ENCODE peak calls at places on chromosomes 7 and 10, in six cellular contexts. One of them, this sample, is unnamed.

GRCh38 chr10:97171001-97171400 is 14.8 kb downstream of the SLIT1 start:
- DNase-seq in sigmoid colon: no peak
- DNase-seq in suprapubic skin: no peak
- DNase-seq in transverse colon: no peak
- DNase-seq in A549: no peak
- DNase-seq in GM12878: no peak
- DNase-seq in this sample: no peak

GRCh38 chr10:47121336-47121735 is 178.7 kb upstream of the GDF10 start:
- DNase-seq in transverse colon: no peak
- DNase-seq in suprapubic skin: no peak
- DNase-seq in A549: no peak
- DNase-seq in sigmoid colon: no peak
- DNase-seq in GM12878: no peak
- DNase-seq in this sample: no peak

GRCh38 chr10:98312816-98313215 is 44.8 kb upstream of the LOXL4 start:
- DNase-seq in transverse colon: no peak
- DNase-seq in suprapubic skin: no peak
- DNase-seq in A549: no peak
- DNase-seq in GM12878: no peak
- DNase-seq in sigmoid colon: no peak
- DNase-seq in this sample: no peak

GRCh38 chr7:82044497-82045080 is 274.7 kb upstream of the HGF start:
- DNase-seq in A549: no peak
- DNase-seq in suprapubic skin: no peak
- DNase-seq in GM12878: no peak
- DNase-seq in sigmoid colon: no peak
- DNase-seq in transverse colon: peak; percentile 14
- DNase-seq in this sample: peak; percentile 28

GRCh38 chr7:41711283-41712064 is 8.6 kb upstream of the INHBA start:
- DNase-seq in GM12878: no peak
- DNase-seq in transverse colon: peak; percentile 37
- DNase-seq in suprapubic skin: no peak
- DNase-seq in sigmoid colon: no peak
- DNase-seq in A549: no peak
- DNase-seq in this sample: peak; percentile 36

GRCh38 chr7:2518101-2518500 is 1.5 kb upstream of the LFNG start:
- DNase-seq in transverse colon: peak; percentile 74
- DNase-seq in A549: no peak
- DNase-seq in suprapubic skin: no peak
- DNase-seq in GM12878: no peak
- DNase-seq in sigmoid colon: no peak
- DNase-seq in this sample: no peak

GRCh38 chr7:75998038-75998437 is 3.6 kb upstream of the TMEM120A start:
- DNase-seq in GM12878: no peak
- DNase-seq in suprapubic skin: no peak
- DNase-seq in transverse colon: no peak
- DNase-seq in sigmoid colon: no peak
- DNase-seq in A549: no peak
- DNase-seq in this sample: no peak

GRCh38 chr7:102012941-102013461 is 195.6 kb downstream of the CUX1 start:
- DNase-seq in suprapubic skin: no peak
- DNase-seq in sigmoid colon: no peak
- DNase-seq in A549: no peak
- DNase-seq in GM12878: no peak
- DNase-seq in transverse colon: no peak
- DNase-seq in this sample: no peak

GRCh38 chr10:110897184-110897583 is 21.8 kb downstream of the BBIP1 start:
- DNase-seq in transverse colon: no peak
- DNase-seq in GM12878: no peak
- DNase-seq in suprapubic skin: no peak
- DNase-seq in sigmoid colon: no peak
- DNase-seq in A549: no peak
- DNase-seq in this sample: no peak

GRCh38 chr10:117175215-117175900 is 21.9 kb upstream of the KCNK18 start:
- DNase-seq in A549: no peak
- DNase-seq in suprapubic skin: peak; percentile 66
- DNase-seq in transverse colon: peak; percentile 22
- DNase-seq in sigmoid colon: no peak
- DNase-seq in GM12878: no peak
- DNase-seq in this sample: no peak

GRCh38 chr10:19629559-19629958 is 186.7 kb upstream of the PLXDC2 start:
- DNase-seq in sigmoid colon: peak; percentile 86
- DNase-seq in GM12878: no peak
- DNase-seq in transverse colon: peak; percentile 30
- DNase-seq in suprapubic skin: peak; percentile 72
- DNase-seq in A549: no peak
- DNase-seq in this sample: peak; percentile 27

GRCh38 chr10:22690614-22691431 is 23.6 kb downstream of the PIP4K2A start:
- DNase-seq in sigmoid colon: no peak
- DNase-seq in GM12878: no peak
- DNase-seq in suprapubic skin: no peak
- DNase-seq in A549: no peak
- DNase-seq in transverse colon: no peak
- DNase-seq in this sample: no peak

GRCh38 chr10:116748041-116748440 is 5.7 kb upstream of the HSPA12A start:
- DNase-seq in sigmoid colon: peak; percentile 35
- DNase-seq in suprapubic skin: no peak
- DNase-seq in GM12878: no peak
- DNase-seq in A549: peak; percentile 44
- DNase-seq in transverse colon: peak; percentile 19
- DNase-seq in this sample: no peak

GRCh38 chr7:154287370-154287769 is 235.2 kb downstream of the DPP6 start:
- DNase-seq in sigmoid colon: no peak
- DNase-seq in A549: no peak
- DNase-seq in suprapubic skin: no peak
- DNase-seq in GM12878: no peak
- DNase-seq in transverse colon: no peak
- DNase-seq in this sample: no peak

GRCh38 chr7:43625977-43626376 is 43.1 kb downstream of the STK17A start:
- DNase-seq in GM12878: no peak
- DNase-seq in A549: no peak
- DNase-seq in transverse colon: no peak
- DNase-seq in suprapubic skin: no peak
- DNase-seq in sigmoid colon: no peak
- DNase-seq in this sample: no peak

GRCh38 chr7:97024209-97025129 is at the start of gene DLX5:
- DNase-seq in transverse colon: no peak
- DNase-seq in A549: no peak
- DNase-seq in suprapubic skin: peak; percentile 58
- DNase-seq in sigmoid colon: no peak
- DNase-seq in GM12878: no peak
- DNase-seq in this sample: no peak

GRCh38 chr7:85261341-85261740 is 74.5 kb upstream of the SEMA3D start:
- DNase-seq in transverse colon: no peak
- DNase-seq in GM12878: no peak
- DNase-seq in sigmoid colon: no peak
- DNase-seq in A549: no peak
- DNase-seq in suprapubic skin: no peak
- DNase-seq in this sample: no peak

GRCh38 chr10:71015674-71016073 is 127.3 kb upstream of the PCBD1 start:
- DNase-seq in sigmoid colon: no peak
- DNase-seq in GM12878: no peak
- DNase-seq in A549: no peak
- DNase-seq in transverse colon: no peak
- DNase-seq in suprapubic skin: no peak
- DNase-seq in this sample: no peak

GRCh38 chr7:33418251-33418701 is 288.9 kb downstream of the BBS9 start:
- DNase-seq in suprapubic skin: no peak
- DNase-seq in GM12878: no peak
- DNase-seq in A549: no peak
- DNase-seq in sigmoid colon: no peak
- DNase-seq in transverse colon: no peak
- DNase-seq in this sample: no peak

GRCh38 chr10:109647627-109648026 is 275.7 kb downstream of the XPNPEP1 start:
- DNase-seq in transverse colon: peak; percentile 14
- DNase-seq in GM12878: no peak
- DNase-seq in A549: no peak
- DNase-seq in suprapubic skin: no peak
- DNase-seq in sigmoid colon: no peak
- DNase-seq in this sample: no peak

GRCh38 chr7:151368136-151368571 is 26.5 kb downstream of the NUB1 start:
- DNase-seq in transverse colon: peak; percentile 87
- DNase-seq in sigmoid colon: peak; percentile 93
- DNase-seq in A549: peak; percentile 76
- DNase-seq in GM12878: no peak
- DNase-seq in suprapubic skin: peak; percentile 87
- DNase-seq in this sample: peak; percentile 89

GRCh38 chr7:20206104-20206896 is 10.9 kb downstream of the MACC1 start:
- DNase-seq in transverse colon: no peak
- DNase-seq in suprapubic skin: no peak
- DNase-seq in sigmoid colon: no peak
- DNase-seq in GM12878: no peak
- DNase-seq in A549: no peak
- DNase-seq in this sample: no peak

GRCh38 chr10:100996678-100997363 is 2.8 kb upstream of the LZTS2 start:
- DNase-seq in A549: peak; percentile 57
- DNase-seq in suprapubic skin: no peak
- DNase-seq in sigmoid colon: peak; percentile 75
- DNase-seq in transverse colon: peak; percentile 55
- DNase-seq in GM12878: no peak
- DNase-seq in this sample: peak; percentile 49

GRCh38 chr10:71258046-71258445 is 45.7 kb downstream of the UNC5B start:
- DNase-seq in A549: no peak
- DNase-seq in sigmoid colon: no peak
- DNase-seq in suprapubic skin: no peak
- DNase-seq in GM12878: no peak
- DNase-seq in transverse colon: no peak
- DNase-seq in this sample: no peak

GRCh38 chr10:11687357-11687771 is 54.8 kb upstream of the ECHDC3 start:
- DNase-seq in transverse colon: no peak
- DNase-seq in A549: no peak
- DNase-seq in suprapubic skin: no peak
- DNase-seq in GM12878: no peak
- DNase-seq in sigmoid colon: no peak
- DNase-seq in this sample: no peak

GRCh38 chr10:33808475-33808874 is 474.0 kb upstream of the NRP1 start:
- DNase-seq in transverse colon: no peak
- DNase-seq in A549: no peak
- DNase-seq in sigmoid colon: no peak
- DNase-seq in GM12878: no peak
- DNase-seq in suprapubic skin: no peak
- DNase-seq in this sample: no peak

GRCh38 chr10:97991875-97992274 is 38.5 kb downstream of the CRTAC1 start:
- DNase-seq in GM12878: no peak
- DNase-seq in A549: peak; percentile 13
- DNase-seq in sigmoid colon: no peak
- DNase-seq in suprapubic skin: no peak
- DNase-seq in transverse colon: no peak
- DNase-seq in this sample: no peak

GRCh38 chr10:74738543-74738942 is 87.9 kb upstream of the KAT6B start:
- DNase-seq in sigmoid colon: no peak
- DNase-seq in suprapubic skin: no peak
- DNase-seq in transverse colon: no peak
- DNase-seq in GM12878: no peak
- DNase-seq in A549: no peak
- DNase-seq in this sample: no peak

GRCh38 chr10:74743401-74743800 is 83.0 kb upstream of the KAT6B start:
- DNase-seq in GM12878: no peak
- DNase-seq in sigmoid colon: no peak
- DNase-seq in suprapubic skin: no peak
- DNase-seq in transverse colon: no peak
- DNase-seq in A549: no peak
- DNase-seq in this sample: no peak

GRCh38 chr10:74738052-74738451 is 88.3 kb upstream of the KAT6B start:
- DNase-seq in transverse colon: no peak
- DNase-seq in suprapubic skin: no peak
- DNase-seq in GM12878: peak; percentile 79
- DNase-seq in sigmoid colon: no peak
- DNase-seq in A549: no peak
- DNase-seq in this sample: no peak

GRCh38 chr10:74736029-74736428 is 90.4 kb upstream of the KAT6B start:
- DNase-seq in GM12878: no peak
- DNase-seq in sigmoid colon: no peak
- DNase-seq in suprapubic skin: no peak
- DNase-seq in A549: no peak
- DNase-seq in transverse colon: no peak
- DNase-seq in this sample: no peak

GRCh38 chr10:74738985-74739567 is 87.3 kb upstream of the KAT6B start:
- DNase-seq in transverse colon: peak; percentile 43
- DNase-seq in sigmoid colon: no peak
- DNase-seq in suprapubic skin: no peak
- DNase-seq in GM12878: peak; percentile 94
- DNase-seq in A549: no peak
- DNase-seq in this sample: no peak
- TF ChIP-seq POLR2A in transverse colon: no peak
- TF ChIP-seq POLR2A in sigmoid colon: no peak
- TF ChIP-seq POLR2A in suprapubic skin: no peak
- TF ChIP-seq POLR2A in GM12878: no peak
- TF ChIP-seq POLR2A in A549: no peak
- TF ChIP-seq POLR2A in this sample: no peak

DNA sequence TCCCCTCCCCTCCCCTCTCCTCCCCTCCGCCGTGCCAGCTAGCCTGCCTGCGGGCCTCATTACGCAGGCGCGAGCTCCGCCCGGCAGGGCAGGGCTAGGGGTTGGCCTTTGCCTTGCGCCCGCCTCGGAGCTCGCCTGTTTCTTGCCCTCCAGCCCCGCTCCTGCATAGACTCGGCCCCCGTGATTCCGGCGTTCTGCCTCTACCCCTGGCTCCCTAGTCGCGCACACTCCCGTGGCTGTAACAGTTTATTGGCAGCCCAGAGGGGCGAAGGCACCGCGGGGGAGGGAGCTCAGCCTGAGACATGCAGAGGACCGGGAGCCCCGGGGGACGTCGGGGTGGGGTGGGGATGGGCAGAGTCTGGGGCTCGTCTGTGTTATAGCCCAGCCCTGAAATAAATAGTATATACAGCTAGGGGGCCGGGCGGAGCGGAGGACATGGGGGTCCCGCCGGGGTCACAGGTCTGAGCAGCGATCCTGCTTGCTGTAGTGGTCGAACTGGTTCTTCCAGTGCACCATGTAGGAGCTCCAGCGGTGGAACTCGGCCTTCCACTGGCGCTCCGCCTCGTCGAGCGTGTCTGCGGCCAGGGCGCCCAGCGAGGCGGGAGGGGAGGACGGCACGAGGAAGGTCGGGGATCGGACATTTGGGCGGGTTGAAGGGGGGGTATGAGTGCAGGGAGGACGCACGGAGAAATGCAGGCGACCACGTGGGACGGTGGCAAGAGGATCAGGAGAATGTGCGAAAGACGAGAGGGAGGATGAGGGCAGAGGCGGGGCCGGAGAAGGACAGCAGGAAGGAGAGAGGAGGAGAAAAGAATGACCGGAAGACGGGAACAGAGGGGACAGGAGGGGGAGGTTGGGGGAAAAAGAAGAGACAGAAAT is 485 bp upstream of the UFSP1 start:
- DNase-seq in A549: peak; percentile 96
- DNase-seq in transverse colon: peak; percentile 95
- DNase-seq in suprapubic skin: peak; percentile 95
- DNase-seq in sigmoid colon: peak; percentile 97
- DNase-seq in GM12878: peak; percentile 73
- DNase-seq in this sample: peak; percentile 95
- TF ChIP-seq EP300 in A549: no peak
- TF ChIP-seq EP300 in transverse colon: no peak
- TF ChIP-seq EP300 in suprapubic skin: no peak
- TF ChIP-seq EP300 in sigmoid colon: no peak
- TF ChIP-seq EP300 in GM12878: no peak
- TF ChIP-seq EP300 in this sample: no peak

GRCh38 chr7:73828107-73828803 is 2.5 kb upstream of the CLDN4 start:
- DNase-seq in transverse colon: peak; percentile 86
- DNase-seq in suprapubic skin: no peak
- DNase-seq in GM12878: no peak
- DNase-seq in A549: peak; percentile 67
- DNase-seq in sigmoid colon: no peak
- DNase-seq in this sample: peak; percentile 63
- TF ChIP-seq POLR2A in transverse colon: peak; percentile 84
- TF ChIP-seq POLR2A in suprapubic skin: no peak
- TF ChIP-seq POLR2A in GM12878: no peak
- TF ChIP-seq POLR2A in A549: no peak
- TF ChIP-seq POLR2A in sigmoid colon: no peak
- TF ChIP-seq POLR2A in this sample: no peak

GRCh38 chr10:78357673-78358206 is 324.1 kb downstream of the RPS24 start:
- DNase-seq in transverse colon: no peak
- DNase-seq in suprapubic skin: no peak
- DNase-seq in sigmoid colon: no peak
- DNase-seq in GM12878: no peak
- DNase-seq in A549: no peak
- DNase-seq in this sample: no peak
- TF ChIP-seq EP300 in transverse colon: no peak
- TF ChIP-seq EP300 in suprapubic skin: no peak
- TF ChIP-seq EP300 in sigmoid colon: no peak
- TF ChIP-seq EP300 in GM12878: no peak
- TF ChIP-seq EP300 in A549: no peak
- TF ChIP-seq EP300 in this sample: no peak

This sample was measured in stomach.